ENCODE peak calls at places on chromosome 10, in eight cellular contexts. J, V, X, K, G, M, Q and U are unnamed samples.

GRCh38 chr10:15245530-15245929 is 77.0 kb upstream of the NMT2 start:
- DNase-seq in J (peak; percentile 38), V (no peak), X (no peak), K (no peak), G (no peak), M (no peak), Q (peak; percentile 23), U (peak; percentile 19)

GRCh38 chr10:28722065-28722803 is 44.9 kb downstream of the BAMBI start:
- DNase-seq in J (peak; percentile 81), V (peak; percentile 78), X (no peak), K (peak; percentile 63), G (peak; percentile 21), M (peak; percentile 3), Q (no peak), U (peak; percentile 50)

GRCh38 chr10:75541411-75541810 is 110.0 kb downstream of the LRMDA start:
- DNase-seq in J (no peak), V (no peak), X (no peak), K (no peak), G (no peak), M (no peak), Q (no peak), U (no peak)

GRCh38 chr10:102615361-102615760 is 28.9 kb upstream of the TRIM8 start:
- DNase-seq in J (peak; percentile 37), V (no peak), X (no peak), K (no peak), G (no peak), M (no peak), Q (peak; percentile 21), U (peak; percentile 68)

GRCh38 chr10:43140414-43140813 is 2.2 kb downstream of the CSGALNACT2 start:
- DNase-seq in J (no peak), V (no peak), X (peak; percentile 27), K (peak; percentile 57), G (peak; percentile 45), M (no peak), Q (no peak), U (peak; percentile 81)

GRCh38 chr10:132714906-132715790 is 70.8 kb downstream of the NKX6-2 start:
- DNase-seq in J (no peak), V (peak; percentile 79), X (no peak), K (no peak), G (no peak), M (no peak), Q (no peak), U (no peak)

GRCh38 chr10:26550774-26551526 is 112.8 kb downstream of the APBB1IP start:
- DNase-seq in J (peak; percentile 36), V (no peak), X (no peak), K (no peak), G (no peak), M (no peak), Q (no peak), U (no peak)

GRCh38 chr10:58457761-58458616 is 54.7 kb upstream of the BICC1 start:
- DNase-seq in J (peak; percentile 73), V (no peak), X (no peak), K (peak; percentile 61), G (no peak), M (no peak), Q (no peak), U (no peak)

GRCh38 chr10:112832361-112832878 is 117.6 kb upstream of the TCF7L2 start:
- DNase-seq in J (no peak), V (no peak), X (no peak), K (no peak), G (no peak), M (no peak), Q (no peak), U (peak; percentile 22)

GRCh38 chr10:59648711-59649201 is 60.9 kb downstream of the SLC16A9 start:
- DNase-seq in J (peak; percentile 73), V (no peak), X (no peak), K (peak; percentile 18), G (no peak), M (no peak), Q (no peak), U (no peak)

GRCh38 chr10:31770307-31770902 is 158.2 kb downstream of the ARHGAP12 start:
- DNase-seq in J (peak; percentile 46), V (no peak), X (no peak), K (no peak), G (peak; percentile 53), M (peak; percentile 52), Q (peak; percentile 64), U (no peak)

GRCh38 chr10:8577681-8578080 is 523.2 kb downstream of the GATA3 start:
- DNase-seq in J (no peak), V (no peak), X (no peak), K (no peak), G (no peak), M (no peak), Q (no peak), U (no peak)

GRCh38 chr10:18684416-18684815 is 25.2 kb downstream of the ARL5B start:
- DNase-seq in J (no peak), V (no peak), X (no peak), K (no peak), G (no peak), M (no peak), Q (no peak), U (no peak)

GRCh38 chr10:132266594-132267161 is 41.1 kb downstream of the STK32C start:
- DNase-seq in J (no peak), V (peak; percentile 67), X (no peak), K (no peak), G (no peak), M (no peak), Q (no peak), U (no peak)

GRCh38 chr10:113665806-113666354 is 2.0 kb upstream of the NRAP start:
- DNase-seq in J (no peak), V (no peak), X (peak; percentile 60), K (peak; percentile 90), G (no peak), M (no peak), Q (no peak), U (peak; percentile 5)

GRCh38 chr10:117218654-117219053 is 21.4 kb downstream of the KCNK18 start:
- DNase-seq in J (peak; percentile 32), V (no peak), X (no peak), K (no peak), G (no peak), M (no peak), Q (no peak), U (no peak)

GRCh38 chr10:98446121-98446655 is 547 bp downstream of the HPS1 start:
- DNase-seq in J (peak; percentile 40), V (peak; percentile 89), X (no peak), K (peak; percentile 67), G (peak; percentile 36), M (peak; percentile 27), Q (peak; percentile 38), U (peak; percentile 46)

GRCh38 chr10:27372095-27372494 is 131.5 kb upstream of the ACBD5 start:
- DNase-seq in J (no peak), V (no peak), X (no peak), K (no peak), G (no peak), M (no peak), Q (no peak), U (no peak)

GRCh38 chr10:132740542-132741066 is 45.3 kb downstream of the NKX6-2 start:
- DNase-seq in J (no peak), V (no peak), X (no peak), K (no peak), G (no peak), M (no peak), Q (no peak), U (no peak)

GRCh38 chr10:3848768-3849643 is 64.0 kb upstream of the KLF6 start:
- DNase-seq in J (peak; percentile 9), V (no peak), X (no peak), K (peak; percentile 42), G (no peak), M (no peak), Q (no peak), U (no peak)

GRCh38 chr10:209357-209756 is 74.1 kb downstream of the ZMYND11 start:
- DNase-seq in J (no peak), V (no peak), X (no peak), K (no peak), G (no peak), M (no peak), Q (no peak), U (no peak)

GRCh38 chr10:6271663-6272062 is 68.9 kb downstream of the PFKFB3 start:
- DNase-seq in J (no peak), V (no peak), X (no peak), K (no peak), G (no peak), M (no peak), Q (no peak), U (no peak)

GRCh38 chr10:71963351-71963755 is 842 bp upstream of the CHST3 start:
- DNase-seq in J (no peak), V (no peak), X (no peak), K (peak; percentile 44), G (no peak), M (no peak), Q (no peak), U (no peak)

GRCh38 chr10:33897255-33897893 is 562.9 kb upstream of the NRP1 start:
- DNase-seq in J (no peak), V (no peak), X (no peak), K (peak; percentile 38), G (no peak), M (no peak), Q (no peak), U (no peak)

GRCh38 chr10:96229568-96230030 is 41.8 kb downstream of the BLNK start:
- DNase-seq in J (peak; percentile 82), V (peak; percentile 93), X (peak; percentile 48), K (peak; percentile 57), G (peak; percentile 40), M (peak; percentile 64), Q (peak; percentile 67), U (peak; percentile 46)

GRCh38 chr10:11336703-11337102 is 274.7 kb downstream of the USP6NL start:
- DNase-seq in J (no peak), V (no peak), X (no peak), K (no peak), G (no peak), M (no peak), Q (no peak), U (no peak)